ENCODE peak calls at places on chromosome 19, in seven cellular contexts. E, U, Y, L, N, G and I are unnamed samples.

GRCh38 chr19:27974082-27974513 is 1238.9 kb downstream of the UQCRFS1 start:
- DNase-seq in L (no peak), N (peak; percentile 50), G (peak; percentile 35), U (no peak), E (no peak), Y (no peak), I (peak; percentile 72)

GRCh38 chr19:40219721-40220276 is 1.6 kb upstream of the TTC9B start:
- DNase-seq in N (peak; percentile 70), Y (peak; percentile 57), E (no peak), G (no peak), U (no peak), L (no peak), I (peak; percentile 48)

GRCh38 chr19:35913589-35913988 is 5.5 kb upstream of the TYROBP start:
- DNase-seq in L (no peak), E (no peak), G (no peak), U (no peak), N (no peak), Y (no peak), I (no peak)

GRCh38 chr19:6125571-6125989 is 9.9 kb upstream of the ACSBG2 start:
- DNase-seq in Y (peak; percentile 56), G (peak; percentile 67), U (no peak), N (peak; percentile 84), L (peak; percentile 53), E (peak; percentile 41), I (peak; percentile 33)

GRCh38 chr19:6828306-6828697 is 55.8 kb downstream of the VAV1 start:
- DNase-seq in U (no peak), N (no peak), G (no peak), E (no peak), Y (no peak), L (no peak), I (no peak)

GRCh38 chr19:6707011-6707657 is 13.3 kb downstream of the C3 start:
- DNase-seq in U (no peak), N (no peak), E (no peak), L (no peak), G (no peak), Y (no peak), I (no peak)

GRCh38 chr19:30911491-30911890 is 437.7 kb downstream of the TSHZ3 start:
- DNase-seq in E (no peak), N (no peak), L (no peak), U (no peak), G (no peak), Y (no peak), I (no peak)

GRCh38 chr19:39677931-39678889 is 22.5 kb downstream of the LGALS16 start:
- DNase-seq in G (peak; percentile 69), N (peak; percentile 14), E (no peak), Y (no peak), U (peak; percentile 68), L (no peak), I (no peak)

GRCh38 chr19:39792999-39793546 is 14.4 kb downstream of the LEUTX start:
- DNase-seq in Y (peak; percentile 58), L (peak; percentile 49), N (peak; percentile 88), U (peak; percentile 94), E (peak; percentile 82), G (peak; percentile 75), I (peak; percentile 17)

GRCh38 chr19:55640577-55641375 is at the start of gene ZNF580:
- DNase-seq in Y (peak; percentile 79), N (peak; percentile 71), E (peak; percentile 25), U (no peak), L (no peak), G (peak; percentile 62), I (no peak)

GRCh38 chr19:39765091-39766076 is 13.3 kb upstream of the LEUTX start:
- DNase-seq in U (no peak), N (peak; percentile 61), E (peak; percentile 21), Y (peak; percentile 16), G (peak; percentile 44), L (no peak), I (peak; percentile 3)

GRCh38 chr19:33510728-33511255 is 10.8 kb downstream of the PEPD start:
- DNase-seq in N (no peak), L (no peak), G (no peak), U (no peak), E (no peak), Y (no peak), I (no peak)

GRCh38 chr19:44609219-44609618 is 4.1 kb upstream of the IGSF23 start:
- DNase-seq in L (no peak), E (no peak), G (no peak), N (no peak), U (no peak), Y (no peak), I (no peak)

GRCh38 chr19:4955274-4955673 is 13.6 kb upstream of the KDM4B start:
- DNase-seq in G (no peak), U (no peak), E (no peak), L (no peak), Y (no peak), N (no peak), I (no peak)

GRCh38 chr19:18900700-18901502 is 4.9 kb upstream of the CERS1 start:
- DNase-seq in U (no peak), E (no peak), L (no peak), N (no peak), Y (no peak), G (no peak), I (no peak)

GRCh38 chr19:16897572-16898056 is 8.8 kb downstream of the F2RL3 start:
- DNase-seq in U (no peak), G (no peak), L (no peak), Y (peak; percentile 24), E (no peak), N (no peak), I (no peak)

GRCh38 chr19:17209126-17210036 is 5.8 kb upstream of the USE1 start:
- DNase-seq in E (no peak), U (no peak), N (no peak), Y (no peak), G (no peak), L (peak; percentile 47), I (no peak)

GRCh38 chr19:31268751-31269150 is 80.5 kb downstream of the TSHZ3 start:
- DNase-seq in U (no peak), G (no peak), E (no peak), N (no peak), L (no peak), Y (no peak), I (no peak)

GRCh38 chr19:54418030-54418929 is 3.0 kb downstream of the TTYH1 start:
- DNase-seq in L (no peak), Y (peak; percentile 12), N (no peak), G (no peak), U (no peak), E (no peak), I (no peak)

GRCh38 chr19:4807188-4807587 is 15.7 kb downstream of the FEM1A start:
- DNase-seq in L (no peak), Y (no peak), U (no peak), E (no peak), G (no peak), N (no peak), I (no peak)

GRCh38 chr19:44748426-44749254 is at the start of gene BCL3:
- DNase-seq in G (peak; percentile 70), N (no peak), U (no peak), Y (peak; percentile 64), L (no peak), E (no peak), I (no peak)

GRCh38 chr19:35265126-35265995 is 3.4 kb upstream of the USF2 start:
- DNase-seq in G (peak; percentile 40), Y (no peak), N (no peak), E (no peak), U (no peak), L (no peak), I (no peak)

GRCh38 chr19:33381101-33381500 is 7.6 kb downstream of the CEBPG start:
- DNase-seq in G (no peak), Y (no peak), L (no peak), E (no peak), U (no peak), N (no peak), I (no peak)

GRCh38 chr19:35717665-35718344 is at the start of gene KMT2B:
- DNase-seq in E (peak; percentile 70), G (no peak), U (no peak), N (no peak), L (no peak), Y (no peak), I (no peak)

GRCh38 chr19:38223119-38223523 is 901 bp downstream of the DPF1 start:
- DNase-seq in U (no peak), Y (no peak), L (no peak), E (no peak), N (no peak), G (no peak), I (no peak)

GRCh38 chr19:38223617-38224013 is 407 bp downstream of the DPF1 start:
- DNase-seq in E (no peak), N (no peak), G (no peak), Y (no peak), L (no peak), U (no peak), I (no peak)

GRCh38 chr19:38221919-38222828 is 1.8 kb downstream of the DPF1 start:
- DNase-seq in U (no peak), L (no peak), G (no peak), Y (no peak), E (no peak), N (no peak), I (no peak)

GRCh38 chr19:38221421-38221820 is 2.6 kb downstream of the DPF1 start:
- DNase-seq in L (no peak), Y (no peak), E (no peak), U (no peak), G (no peak), N (no peak), I (no peak)

GRCh38 chr19:38224014-38224862 is at the start of gene DPF1:
- DNase-seq in E (no peak), N (peak; percentile 35), L (peak; percentile 53), G (no peak), U (no peak), Y (peak; percentile 76), I (peak; percentile 28)
- TF ChIP-seq CTCF in E (no peak), N (no peak), L (peak; percentile 46), G (no peak), U (no peak), Y (no peak), I (peak; percentile 37)

GRCh38 chr19:50420127-50420526 is 1.4 kb downstream of the SPIB start:
- DNase-seq in L (no peak), G (no peak), E (no peak), N (no peak), Y (no peak), U (no peak), I (no peak)
- H3K4me3 ChIP-seq in L (peak overlapping the region; percentile 64), G (no peak overlapping the region), E (no peak overlapping the region), N (no peak overlapping the region), Y (no peak overlapping the region), U (no peak overlapping the region), I (no peak overlapping the region)

DNA sequence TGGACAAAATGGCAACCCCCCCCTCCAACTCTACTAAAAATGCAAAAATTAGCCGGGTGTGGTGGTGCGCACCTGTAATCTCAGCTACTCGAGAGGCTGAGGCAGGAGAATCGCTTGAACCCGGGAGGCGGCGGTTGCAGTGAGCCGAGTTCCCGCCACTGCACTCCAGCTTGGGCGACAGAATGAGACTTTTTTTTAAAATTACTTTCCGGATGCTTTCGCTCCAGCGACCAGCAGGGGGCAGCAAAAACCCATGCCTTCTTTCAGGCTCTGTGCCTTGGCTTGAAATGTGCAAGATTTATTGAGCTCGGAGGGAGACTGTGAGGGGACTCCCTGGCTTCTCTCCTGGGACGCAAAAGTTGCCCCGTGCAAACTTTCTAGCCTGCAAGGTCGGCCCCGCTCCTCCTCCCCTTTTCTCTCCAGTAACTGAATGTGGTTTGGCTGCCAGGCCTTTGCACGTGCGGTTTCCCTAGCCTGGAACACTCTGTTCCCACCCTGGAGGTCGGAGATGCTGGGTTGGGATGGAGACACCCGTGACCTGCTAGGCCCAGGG is 61.4 kb upstream of the NFIC start:
- DNase-seq in G (peak; percentile 85), N (peak; percentile 77), U (peak; percentile 93), L (no peak), Y (peak; percentile 27), E (peak; percentile 63), I (no peak)
- TF ChIP-seq CTCF in G (peak; percentile 90), N (peak; percentile 86), U (peak; percentile 90), L (peak; percentile 85), Y (peak; percentile 78), E (peak; percentile 89), I (peak; percentile 88)

GRCh38 chr19:2495651-2496316 is 19.9 kb downstream of the GADD45B start:
- DNase-seq in E (no peak), G (no peak), L (no peak), Y (no peak), N (peak; percentile 55), U (no peak), I (no peak)
- H3K4me3 ChIP-seq in E (peak overlapping the region; percentile 31), G (peak overlapping the region; percentile 38), L (no peak overlapping the region), Y (peak overlapping the region; percentile 52), N (peak overlapping the region; percentile 68), U (peak overlapping the region; percentile 60), I (no peak overlapping the region)